ENCODE peak calls at places on chromosomes 11 and 22, in four cellular contexts. One of them, this sample, is unnamed.
A peak's percentile ranks its signal among the peaks of the same experiment; 100 is the strongest.

GRCh38 chr11:77823775-77824174 is 2.8 kb downstream of the AAMDC start:
- DNase-seq in substantia nigra: no peak
- DNase-seq in right cardiac atrium: no peak
- DNase-seq in GM23338: no peak
- DNase-seq in this sample: no peak

GRCh38 chr11:40054631-40055030 is 1404.8 kb downstream of the LRRC4C start:
- DNase-seq in substantia nigra: no peak
- DNase-seq in GM23338: no peak
- DNase-seq in right cardiac atrium: peak; percentile 27
- DNase-seq in this sample: no peak

GRCh38 chr11:124740277-124740882 is 638 bp downstream of the NRGN start:
- DNase-seq in substantia nigra: no peak
- DNase-seq in right cardiac atrium: peak; percentile 79
- DNase-seq in GM23338: peak; percentile 43
- DNase-seq in this sample: peak; percentile 87

GRCh38 chr22:46090051-46090591 is 60.2 kb upstream of the PPARA start:
- DNase-seq in right cardiac atrium: peak; percentile 79
- DNase-seq in GM23338: no peak
- DNase-seq in substantia nigra: no peak
- DNase-seq in this sample: peak; percentile 76

GRCh38 chr11:66885469-66886316 is 28.8 kb downstream of the LRFN4 start:
- DNase-seq in substantia nigra: no peak
- DNase-seq in right cardiac atrium: peak; percentile 31
- DNase-seq in GM23338: no peak
- DNase-seq in this sample: no peak

GRCh38 chr11:45054956-45055355 is 91.5 kb upstream of the PRDM11 start:
- DNase-seq in right cardiac atrium: no peak
- DNase-seq in substantia nigra: no peak
- DNase-seq in GM23338: no peak
- DNase-seq in this sample: no peak

GRCh38 chr22:49925525-49926128 is 7.2 kb downstream of the CRELD2 start:
- DNase-seq in substantia nigra: no peak
- DNase-seq in right cardiac atrium: no peak
- DNase-seq in GM23338: no peak
- DNase-seq in this sample: peak; percentile 90

GRCh38 chr11:85685131-85685819 is 720 bp downstream of the CCDC89 start:
- DNase-seq in GM23338: no peak
- DNase-seq in right cardiac atrium: peak; percentile 65
- DNase-seq in substantia nigra: peak; percentile 29
- DNase-seq in this sample: peak; percentile 54

GRCh38 chr11:19756675-19757475 is 44.2 kb downstream of the NAV2 start:
- DNase-seq in right cardiac atrium: no peak
- DNase-seq in GM23338: no peak
- DNase-seq in substantia nigra: no peak
- DNase-seq in this sample: no peak
- H3K27ac ChIP-seq in right cardiac atrium: peak overlapping the region; percentile 91
- H3K27ac ChIP-seq in GM23338: no peak overlapping the region
- H3K27ac ChIP-seq in substantia nigra: no peak overlapping the region
- H3K27ac ChIP-seq in this sample: no peak overlapping the region

DNA sequence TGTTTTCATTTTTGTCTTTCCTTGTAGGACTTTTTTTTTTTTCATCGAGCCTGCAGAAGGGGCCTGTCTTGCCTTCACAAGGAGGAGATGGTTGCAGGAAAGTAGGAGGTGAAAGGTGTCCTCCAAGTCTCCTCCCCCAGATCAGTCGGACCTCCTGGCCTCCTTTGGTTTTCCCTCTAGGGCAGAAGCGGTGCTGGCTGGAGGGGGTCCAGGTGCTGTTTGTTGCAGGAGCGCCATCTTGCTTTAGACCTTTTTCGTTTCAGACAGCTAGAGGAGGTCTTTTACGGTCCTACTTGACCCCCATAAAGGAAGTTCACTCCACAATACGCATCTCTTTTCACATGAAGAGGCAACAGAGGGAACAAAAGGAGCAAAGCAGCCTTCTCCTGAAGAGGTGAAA is 66.0 kb downstream of the ZBTB16 start:
- DNase-seq in substantia nigra: no peak
- DNase-seq in GM23338: no peak
- DNase-seq in right cardiac atrium: no peak
- DNase-seq in this sample: no peak
- H3K27ac ChIP-seq in substantia nigra: no peak overlapping the region
- H3K27ac ChIP-seq in GM23338: no peak overlapping the region
- H3K27ac ChIP-seq in right cardiac atrium: no peak overlapping the region
- H3K27ac ChIP-seq in this sample: no peak overlapping the region

GRCh38 chr11:122138759-122139594 is 23.0 kb upstream of the BLID start:
- DNase-seq in GM23338: peak; percentile 11
- DNase-seq in right cardiac atrium: no peak
- DNase-seq in substantia nigra: no peak
- DNase-seq in this sample: no peak
- H3K27ac ChIP-seq in GM23338: no peak overlapping the region
- H3K27ac ChIP-seq in right cardiac atrium: no peak overlapping the region
- H3K27ac ChIP-seq in substantia nigra: no peak overlapping the region
- H3K27ac ChIP-seq in this sample: no peak overlapping the region

GRCh38 chr11:100847696-100848216 is 160.7 kb downstream of the ARHGAP42 start:
- DNase-seq in GM23338: no peak
- DNase-seq in right cardiac atrium: no peak
- DNase-seq in substantia nigra: no peak
- DNase-seq in this sample: no peak

GRCh38 chr11:100849009-100849913 is 162.2 kb downstream of the ARHGAP42 start:
- DNase-seq in substantia nigra: no peak
- DNase-seq in GM23338: no peak
- DNase-seq in right cardiac atrium: no peak
- DNase-seq in this sample: no peak

GRCh38 chr11:100851584-100852152 is 164.6 kb downstream of the ARHGAP42 start:
- DNase-seq in right cardiac atrium: no peak
- DNase-seq in substantia nigra: no peak
- DNase-seq in GM23338: no peak
- DNase-seq in this sample: no peak

GRCh38 chr11:100851129-100851528 is 164.0 kb downstream of the ARHGAP42 start:
- DNase-seq in right cardiac atrium: no peak
- DNase-seq in substantia nigra: no peak
- DNase-seq in GM23338: no peak
- DNase-seq in this sample: no peak

DNA sequence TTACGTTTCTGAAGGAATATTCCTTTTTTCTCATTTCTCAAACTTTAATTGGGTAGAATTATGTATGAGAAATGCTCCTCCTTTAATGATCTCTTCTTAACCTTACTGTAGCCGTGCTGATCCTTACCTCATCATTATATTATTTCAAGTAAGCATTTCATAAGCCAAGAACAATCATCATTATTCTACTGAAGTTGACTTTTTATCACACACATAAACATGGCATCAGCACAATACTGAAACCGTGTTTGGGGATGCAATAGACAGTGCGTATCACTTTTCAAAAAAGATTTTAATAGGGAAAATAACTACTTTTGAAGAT is 162.8 kb downstream of the ARHGAP42 start:
- DNase-seq in right cardiac atrium: no peak
- DNase-seq in substantia nigra: no peak
- DNase-seq in GM23338: no peak
- DNase-seq in this sample: no peak
- H3K27ac ChIP-seq in right cardiac atrium: no peak overlapping the region
- H3K27ac ChIP-seq in substantia nigra: no peak overlapping the region
- H3K27ac ChIP-seq in GM23338: no peak overlapping the region
- H3K27ac ChIP-seq in this sample: no peak overlapping the region

GRCh38 chr11:10599388-10600175 is 31.1 kb upstream of the LYVE1 start:
- DNase-seq in substantia nigra: no peak
- DNase-seq in right cardiac atrium: no peak
- DNase-seq in GM23338: no peak
- DNase-seq in this sample: no peak

GRCh38 chr11:10601722-10602281 is 33.3 kb upstream of the LYVE1 start:
- DNase-seq in right cardiac atrium: peak; percentile 70
- DNase-seq in GM23338: no peak
- DNase-seq in substantia nigra: no peak
- DNase-seq in this sample: peak; percentile 83

GRCh38 chr11:10600570-10601248 is 32.2 kb upstream of the LYVE1 start:
- DNase-seq in substantia nigra: no peak
- DNase-seq in right cardiac atrium: no peak
- DNase-seq in GM23338: no peak
- DNase-seq in this sample: no peak

GRCh38 chr11:10594407-10594806 is 25.9 kb upstream of the LYVE1 start:
- DNase-seq in substantia nigra: no peak
- DNase-seq in right cardiac atrium: no peak
- DNase-seq in GM23338: no peak
- DNase-seq in this sample: no peak

GRCh38 chr11:10597877-10598341 is 29.4 kb upstream of the LYVE1 start:
- DNase-seq in substantia nigra: no peak
- DNase-seq in GM23338: no peak
- DNase-seq in right cardiac atrium: no peak
- DNase-seq in this sample: no peak
- H3K27ac ChIP-seq in substantia nigra: no peak overlapping the region
- H3K27ac ChIP-seq in GM23338: no peak overlapping the region
- H3K27ac ChIP-seq in right cardiac atrium: no peak overlapping the region
- H3K27ac ChIP-seq in this sample: peak overlapping the region; percentile 51

GRCh38 chr22:29994027-29994715 is 86.1 kb upstream of the HORMAD2 start:
- DNase-seq in GM23338: no peak
- DNase-seq in substantia nigra: no peak
- DNase-seq in right cardiac atrium: no peak
- DNase-seq in this sample: no peak
- H3K27ac ChIP-seq in GM23338: peak overlapping the region; percentile 43
- H3K27ac ChIP-seq in substantia nigra: no peak overlapping the region
- H3K27ac ChIP-seq in right cardiac atrium: no peak overlapping the region
- H3K27ac ChIP-seq in this sample: no peak overlapping the region

GRCh38 chr11:63764201-63764711 is 4.3 kb downstream of the ZFTA start:
- DNase-seq in substantia nigra: no peak
- DNase-seq in GM23338: no peak
- DNase-seq in right cardiac atrium: no peak
- DNase-seq in this sample: no peak
- H3K27ac ChIP-seq in substantia nigra: no peak overlapping the region
- H3K27ac ChIP-seq in GM23338: peak overlapping the region; percentile 81
- H3K27ac ChIP-seq in right cardiac atrium: peak overlapping the region; percentile 12
- H3K27ac ChIP-seq in this sample: peak overlapping the region; percentile 22

DNA sequence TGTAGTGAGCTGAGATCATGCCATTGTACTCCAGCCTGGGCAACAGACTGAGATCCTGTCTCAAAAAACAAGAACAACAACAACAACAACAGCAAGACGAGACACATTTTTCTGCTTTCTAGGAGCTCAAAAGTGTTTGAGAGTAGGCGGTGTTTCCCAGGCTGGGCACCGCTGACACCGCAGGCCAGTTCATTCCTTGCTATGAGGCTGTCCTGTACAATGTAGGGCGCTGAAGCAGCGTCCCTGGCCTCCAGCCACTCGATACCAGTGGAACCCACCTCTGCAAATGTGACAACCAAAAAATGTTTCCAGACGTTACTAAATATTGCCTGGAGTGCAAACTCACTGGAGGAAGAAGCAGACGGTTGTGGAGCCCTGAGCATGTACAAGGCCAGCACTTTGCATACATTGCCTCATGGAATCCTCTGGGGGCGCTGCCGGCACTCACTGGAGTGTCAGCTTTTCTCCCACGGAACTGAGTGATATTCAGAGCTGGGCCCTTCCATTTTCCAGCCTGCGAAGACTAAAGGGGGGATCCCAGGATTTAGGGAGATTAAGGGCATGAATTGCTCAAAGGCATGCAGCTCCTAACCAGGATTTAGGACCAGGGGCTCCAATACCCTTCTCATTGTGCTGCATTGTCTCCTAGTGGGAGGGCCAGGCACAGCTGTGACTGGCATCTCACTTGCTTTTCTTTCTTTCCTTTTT is 5.8 kb upstream of the MIEF1 start:
- DNase-seq in GM23338: peak; percentile 91
- DNase-seq in right cardiac atrium: peak; percentile 88
- DNase-seq in substantia nigra: peak; percentile 52
- DNase-seq in this sample: peak; percentile 89
- H3K27ac ChIP-seq in GM23338: no peak overlapping the region
- H3K27ac ChIP-seq in right cardiac atrium: peak overlapping the region; percentile 36
- H3K27ac ChIP-seq in substantia nigra: peak overlapping the region; percentile 55
- H3K27ac ChIP-seq in this sample: no peak overlapping the region

GRCh38 chr11:69699213-69699612 is 4.6 kb downstream of the FGF19 start:
- DNase-seq in right cardiac atrium: no peak
- DNase-seq in substantia nigra: no peak
- DNase-seq in GM23338: no peak
- DNase-seq in this sample: peak; percentile 62

GRCh38 chr11:69698362-69698761 is 5.5 kb downstream of the FGF19 start:
- DNase-seq in GM23338: no peak
- DNase-seq in substantia nigra: no peak
- DNase-seq in right cardiac atrium: no peak
- DNase-seq in this sample: peak; percentile 54

GRCh38 chr11:69697861-69698260 is 6.0 kb downstream of the FGF19 start:
- DNase-seq in GM23338: no peak
- DNase-seq in substantia nigra: no peak
- DNase-seq in right cardiac atrium: no peak
- DNase-seq in this sample: peak; percentile 22

GRCh38 chr11:69696749-69697488 is 6.9 kb downstream of the FGF19 start:
- DNase-seq in substantia nigra: no peak
- DNase-seq in right cardiac atrium: no peak
- DNase-seq in GM23338: peak; percentile 29
- DNase-seq in this sample: peak; percentile 36

DNA sequence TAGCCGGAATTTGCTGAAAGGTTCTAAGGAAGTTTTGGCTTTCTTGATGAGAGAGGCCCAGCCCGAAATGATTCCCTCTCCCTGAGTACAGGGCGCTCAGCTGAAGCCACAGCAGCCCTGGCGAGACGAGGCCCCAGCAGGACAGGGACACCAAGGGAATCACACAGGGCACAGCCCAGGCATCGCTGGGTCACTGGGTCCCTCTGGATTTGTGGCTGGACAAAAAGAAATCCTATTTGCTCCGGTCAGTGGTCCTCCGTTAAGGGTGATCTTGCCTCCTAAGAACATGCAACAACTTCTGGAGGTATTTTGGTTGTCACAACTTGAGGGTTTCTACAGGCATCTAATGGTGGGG is 6.4 kb downstream of the FGF19 start:
- DNase-seq in GM23338: no peak
- DNase-seq in substantia nigra: no peak
- DNase-seq in right cardiac atrium: no peak
- DNase-seq in this sample: peak; percentile 47
- H3K27ac ChIP-seq in GM23338: peak overlapping the region; percentile 78
- H3K27ac ChIP-seq in substantia nigra: no peak overlapping the region
- H3K27ac ChIP-seq in right cardiac atrium: no peak overlapping the region
- H3K27ac ChIP-seq in this sample: no peak overlapping the region

This sample was measured in spleen.